ENCODE peak calls at places on chromosomes 6 and 20, in seven cellular contexts. One of them, this sample, is unnamed.

GRCh38 chr6:6920984-6921313 is 186.8 kb upstream of the RREB1 start:
- DNase-seq in A549: no peak
- DNase-seq in uterus: no peak
- DNase-seq in Peyer's patch: no peak
- DNase-seq in heart left ventricle: no peak
- DNase-seq in HepG2: no peak
- DNase-seq in ovary: no peak
- DNase-seq in this sample: no peak

GRCh38 chr20:20452254-20452676 is 84.4 kb downstream of the INSM1 start:
- DNase-seq in A549: no peak
- DNase-seq in uterus: peak; percentile 27
- DNase-seq in Peyer's patch: no peak
- DNase-seq in heart left ventricle: peak; percentile 83
- DNase-seq in HepG2: no peak
- DNase-seq in ovary: no peak
- DNase-seq in this sample: peak; percentile 88

GRCh38 chr20:34753706-34754461 is 49.7 kb downstream of the TP53INP2 start:
- DNase-seq in A549: no peak
- DNase-seq in uterus: no peak
- DNase-seq in Peyer's patch: no peak
- DNase-seq in heart left ventricle: no peak
- DNase-seq in HepG2: no peak
- DNase-seq in ovary: no peak
- DNase-seq in this sample: no peak

GRCh38 chr6:87858440-87858839 is 156.4 kb upstream of the AKIRIN2 start:
- DNase-seq in A549: no peak
- DNase-seq in uterus: no peak
- DNase-seq in Peyer's patch: no peak
- DNase-seq in heart left ventricle: no peak
- DNase-seq in HepG2: no peak
- DNase-seq in ovary: no peak
- DNase-seq in this sample: no peak

GRCh38 chr6:4225207-4225872 is 90.0 kb upstream of the ECI2 start:
- DNase-seq in A549: no peak
- DNase-seq in uterus: no peak
- DNase-seq in Peyer's patch: no peak
- DNase-seq in heart left ventricle: no peak
- DNase-seq in HepG2: peak; percentile 27
- DNase-seq in ovary: no peak
- DNase-seq in this sample: no peak

GRCh38 chr6:33082702-33083101 is 6.9 kb downstream of the HLA-DPB1 start:
- DNase-seq in A549: peak; percentile 50
- DNase-seq in uterus: no peak
- DNase-seq in Peyer's patch: no peak
- DNase-seq in heart left ventricle: no peak
- DNase-seq in HepG2: peak; percentile 55
- DNase-seq in ovary: no peak
- DNase-seq in this sample: no peak

GRCh38 chr6:30685157-30685976 is 1.1 kb downstream of the PPP1R18 start:
- DNase-seq in A549: no peak
- DNase-seq in uterus: peak; percentile 41
- DNase-seq in Peyer's patch: no peak
- DNase-seq in heart left ventricle: peak; percentile 69
- DNase-seq in HepG2: no peak
- DNase-seq in ovary: peak; percentile 50
- DNase-seq in this sample: no peak

GRCh38 chr20:52419205-52419604 is 227.6 kb upstream of the ZFP64 start:
- DNase-seq in A549: no peak
- DNase-seq in uterus: no peak
- DNase-seq in Peyer's patch: no peak
- DNase-seq in heart left ventricle: no peak
- DNase-seq in HepG2: no peak
- DNase-seq in ovary: no peak
- DNase-seq in this sample: no peak

GRCh38 chr6:170107606-170108222 is 183.2 kb downstream of the DLL1 start:
- DNase-seq in A549: no peak
- DNase-seq in uterus: no peak
- DNase-seq in Peyer's patch: no peak
- DNase-seq in heart left ventricle: peak; percentile 20
- DNase-seq in HepG2: no peak
- DNase-seq in ovary: no peak
- DNase-seq in this sample: peak; percentile 63

GRCh38 chr6:36657942-36658544 is 20.5 kb upstream of the CDKN1A start:
- DNase-seq in A549: no peak
- DNase-seq in uterus: no peak
- DNase-seq in Peyer's patch: no peak
- DNase-seq in heart left ventricle: no peak
- DNase-seq in HepG2: no peak
- DNase-seq in ovary: no peak
- DNase-seq in this sample: no peak

GRCh38 chr20:34316191-34316814 is 13.1 kb upstream of the AHCY start:
- DNase-seq in A549: peak; percentile 45
- DNase-seq in uterus: no peak
- DNase-seq in Peyer's patch: no peak
- DNase-seq in heart left ventricle: no peak
- DNase-seq in HepG2: no peak
- DNase-seq in ovary: no peak
- DNase-seq in this sample: no peak

GRCh38 chr6:107561325-107561724 is 71.4 kb downstream of the SOBP start:
- DNase-seq in A549: no peak
- DNase-seq in uterus: peak; percentile 65
- DNase-seq in Peyer's patch: no peak
- DNase-seq in heart left ventricle: peak; percentile 70
- DNase-seq in HepG2: no peak
- DNase-seq in ovary: peak; percentile 52
- DNase-seq in this sample: no peak

GRCh38 chr6:39980839-39981580 is 46.7 kb upstream of the MOCS1 start:
- DNase-seq in A549: peak; percentile 36
- DNase-seq in uterus: peak; percentile 20
- DNase-seq in Peyer's patch: no peak
- DNase-seq in heart left ventricle: no peak
- DNase-seq in HepG2: peak; percentile 52
- DNase-seq in ovary: no peak
- DNase-seq in this sample: peak; percentile 33

GRCh38 chr6:31149827-31150447 is 7.7 kb downstream of the CCHCR1 start:
- DNase-seq in A549: no peak
- DNase-seq in uterus: no peak
- DNase-seq in Peyer's patch: no peak
- DNase-seq in heart left ventricle: no peak
- DNase-seq in HepG2: no peak
- DNase-seq in ovary: no peak
- DNase-seq in this sample: no peak

GRCh38 chr20:57991211-57991841 is 237.1 kb downstream of the ANKRD60 start:
- DNase-seq in A549: peak; percentile 61
- DNase-seq in uterus: no peak
- DNase-seq in Peyer's patch: peak; percentile 14
- DNase-seq in heart left ventricle: no peak
- DNase-seq in HepG2: no peak
- DNase-seq in ovary: no peak
- DNase-seq in this sample: peak; percentile 93

GRCh38 chr20:45406260-45407066 is 1.6 kb upstream of the DBNDD2 start:
- DNase-seq in A549: peak; percentile 25
- DNase-seq in uterus: peak; percentile 78
- DNase-seq in Peyer's patch: peak; percentile 87
- DNase-seq in heart left ventricle: peak; percentile 91
- DNase-seq in HepG2: no peak
- DNase-seq in ovary: peak; percentile 81
- DNase-seq in this sample: peak; percentile 94

GRCh38 chr20:49230021-49230420 is 10.8 kb downstream of the DDX27 start:
- DNase-seq in A549: no peak
- DNase-seq in uterus: no peak
- DNase-seq in Peyer's patch: no peak
- DNase-seq in heart left ventricle: no peak
- DNase-seq in HepG2: no peak
- DNase-seq in ovary: no peak
- DNase-seq in this sample: no peak

GRCh38 chr6:149750136-149750609 is 632 bp downstream of the PCMT1 start:
- DNase-seq in A549: peak; percentile 70
- DNase-seq in uterus: peak; percentile 31
- DNase-seq in Peyer's patch: no peak
- DNase-seq in heart left ventricle: peak; percentile 78
- DNase-seq in HepG2: peak; percentile 80
- DNase-seq in ovary: peak; percentile 64
- DNase-seq in this sample: peak; percentile 86

GRCh38 chr6:31114540-31114876 is at the start of gene PSORS1C1:
- DNase-seq in A549: peak; percentile 81
- DNase-seq in uterus: peak; percentile 91
- DNase-seq in Peyer's patch: peak; percentile 84
- DNase-seq in heart left ventricle: peak; percentile 85
- DNase-seq in HepG2: peak; percentile 49
- DNase-seq in ovary: peak; percentile 70
- DNase-seq in this sample: peak; percentile 89

GRCh38 chr6:136201735-136202134 is 48.4 kb downstream of the MTFR2 start:
- DNase-seq in A549: peak; percentile 18
- DNase-seq in uterus: no peak
- DNase-seq in Peyer's patch: no peak
- DNase-seq in heart left ventricle: no peak
- DNase-seq in HepG2: no peak
- DNase-seq in ovary: no peak
- DNase-seq in this sample: no peak

DNA sequence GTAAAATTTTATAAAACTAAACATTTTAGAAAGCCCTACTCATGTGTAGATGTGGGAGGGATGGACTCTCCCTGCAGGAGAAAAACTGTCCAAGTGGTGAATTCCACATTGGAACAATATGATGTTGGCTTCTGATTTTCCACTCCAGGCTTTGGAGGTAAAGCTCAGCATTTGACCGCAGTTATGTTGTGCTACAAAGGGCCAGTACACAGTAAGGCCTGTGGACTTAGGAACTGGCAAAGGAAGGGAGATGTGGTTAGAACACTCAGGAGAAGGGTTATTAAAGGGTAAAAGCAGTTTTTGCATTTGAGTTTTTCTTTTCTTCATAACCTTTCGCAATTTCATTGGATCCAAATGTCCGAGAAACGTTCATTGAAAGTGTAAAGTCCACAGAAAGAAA is 150.3 kb upstream of the SASH1 start:
- DNase-seq in A549: no peak
- DNase-seq in uterus: no peak
- DNase-seq in Peyer's patch: no peak
- DNase-seq in heart left ventricle: no peak
- DNase-seq in HepG2: no peak
- DNase-seq in ovary: no peak
- DNase-seq in this sample: peak; percentile 22
- H3K4me3 ChIP-seq in A549: no peak overlapping the region
- H3K4me3 ChIP-seq in uterus: no peak overlapping the region
- H3K4me3 ChIP-seq in Peyer's patch: no peak overlapping the region
- H3K4me3 ChIP-seq in heart left ventricle: no peak overlapping the region
- H3K4me3 ChIP-seq in HepG2: no peak overlapping the region
- H3K4me3 ChIP-seq in ovary: no peak overlapping the region
- H3K4me3 ChIP-seq in this sample: no peak overlapping the region

DNA sequence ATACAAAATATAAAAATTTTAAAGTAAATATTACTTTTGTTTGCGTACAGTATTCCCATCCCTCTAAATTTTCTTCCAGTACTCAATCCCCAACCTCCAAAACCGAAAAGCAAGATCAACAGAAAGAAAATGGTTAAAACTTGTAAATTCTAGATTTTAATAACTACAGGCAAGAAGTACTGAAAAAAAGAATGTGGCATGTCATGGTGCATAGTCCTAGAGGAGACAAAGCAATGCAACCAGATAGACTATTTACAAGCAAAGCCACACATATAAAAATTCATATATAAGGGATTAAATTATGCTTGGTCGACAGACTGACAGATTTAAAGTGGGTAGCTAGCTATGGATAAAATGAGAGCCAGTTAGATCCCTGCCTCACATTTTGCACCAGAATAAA is 56.5 kb upstream of the HFE start:
- DNase-seq in A549: no peak
- DNase-seq in uterus: no peak
- DNase-seq in Peyer's patch: no peak
- DNase-seq in heart left ventricle: no peak
- DNase-seq in HepG2: no peak
- DNase-seq in ovary: no peak
- DNase-seq in this sample: no peak
- TF ChIP-seq POLR2A in A549: no peak
- TF ChIP-seq POLR2A in uterus: no peak
- TF ChIP-seq POLR2A in Peyer's patch: no peak
- TF ChIP-seq POLR2A in heart left ventricle: no peak
- TF ChIP-seq POLR2A in HepG2: no peak
- TF ChIP-seq POLR2A in ovary: no peak
- TF ChIP-seq POLR2A in this sample: no peak

DNA sequence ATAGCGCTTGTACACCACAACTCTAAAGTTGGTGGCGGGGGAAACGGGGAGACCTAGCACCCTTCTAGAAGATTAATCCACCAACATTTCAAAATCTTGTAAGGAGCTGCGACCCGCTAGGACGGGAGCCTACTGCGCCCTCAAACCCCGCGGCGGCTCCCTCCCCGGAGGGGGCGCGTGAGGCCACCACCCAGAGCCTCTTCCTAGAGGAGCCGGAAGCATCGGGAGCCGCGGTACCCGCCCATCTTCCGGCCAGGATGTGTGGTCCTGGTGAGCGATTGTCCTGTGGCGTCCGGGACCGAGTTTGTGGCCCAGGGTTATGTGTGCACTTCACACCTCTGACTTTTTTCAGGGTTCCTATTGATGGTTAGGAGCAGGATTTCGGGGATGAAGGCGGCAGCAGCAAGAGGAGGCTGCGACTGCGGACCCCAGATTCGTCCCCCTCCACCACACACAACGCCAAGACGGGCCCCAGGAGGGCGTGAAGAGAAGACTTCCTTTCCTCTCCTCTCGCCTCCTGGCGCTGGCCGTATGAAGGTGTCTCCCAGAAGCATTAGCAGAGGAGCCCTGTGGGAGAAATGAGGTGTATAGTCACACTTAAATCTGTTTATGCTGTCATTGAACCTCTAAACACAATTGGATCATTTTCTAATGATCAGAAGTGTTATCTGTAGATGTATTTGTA is 10.7 kb downstream of the ZNF165 start:
- DNase-seq in A549: no peak
- DNase-seq in uterus: no peak
- DNase-seq in Peyer's patch: no peak
- DNase-seq in heart left ventricle: peak; percentile 69
- DNase-seq in HepG2: no peak
- DNase-seq in ovary: peak; percentile 36
- DNase-seq in this sample: no peak
- H3K4me3 ChIP-seq in A549: no peak overlapping the region
- H3K4me3 ChIP-seq in uterus: peak overlapping the region; percentile 24
- H3K4me3 ChIP-seq in Peyer's patch: peak overlapping the region; percentile 28
- H3K4me3 ChIP-seq in heart left ventricle: peak overlapping the region; percentile 33
- H3K4me3 ChIP-seq in HepG2: no peak overlapping the region
- H3K4me3 ChIP-seq in ovary: no peak overlapping the region
- H3K4me3 ChIP-seq in this sample: no peak overlapping the region

DNA sequence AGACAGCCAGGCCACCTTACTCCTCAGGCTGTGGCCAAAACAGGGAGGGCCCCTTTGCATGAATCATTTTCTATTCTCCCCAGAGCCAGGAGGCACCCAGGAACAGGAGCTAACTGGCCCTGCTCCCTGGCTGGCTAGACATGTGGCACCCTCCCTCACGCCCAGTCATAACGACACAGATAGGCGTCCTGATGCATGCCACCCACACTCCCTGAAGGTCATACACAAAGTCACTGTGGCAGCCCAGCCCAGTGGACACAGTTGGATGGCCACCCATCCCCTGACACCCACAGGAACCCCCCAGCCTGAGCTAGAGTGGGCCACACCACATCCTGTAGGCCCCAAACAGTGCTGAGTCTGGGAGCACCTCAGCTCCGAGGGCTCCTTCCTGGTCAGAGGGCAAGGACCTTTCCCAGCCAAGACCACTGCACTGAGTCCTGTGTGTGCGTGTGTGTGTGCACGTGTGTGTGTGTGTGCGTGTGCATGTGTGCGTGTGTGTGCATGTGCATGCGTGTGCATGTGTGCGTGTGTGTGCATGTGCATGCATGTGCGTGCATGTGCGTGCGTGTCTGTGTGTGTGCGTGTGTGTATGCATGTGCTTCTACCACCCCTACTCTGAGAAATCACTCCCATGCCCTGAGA is 21.6 kb downstream of the TFEB start:
- DNase-seq in A549: no peak
- DNase-seq in uterus: no peak
- DNase-seq in Peyer's patch: no peak
- DNase-seq in heart left ventricle: no peak
- DNase-seq in HepG2: no peak
- DNase-seq in ovary: no peak
- DNase-seq in this sample: no peak
- TF ChIP-seq POLR2A in A549: no peak
- TF ChIP-seq POLR2A in uterus: no peak
- TF ChIP-seq POLR2A in Peyer's patch: no peak
- TF ChIP-seq POLR2A in heart left ventricle: no peak
- TF ChIP-seq POLR2A in HepG2: no peak
- TF ChIP-seq POLR2A in ovary: no peak
- TF ChIP-seq POLR2A in this sample: no peak